ENCODE peak calls at places on chromosome 5, in five cellular contexts. L, W, F, B and K are unnamed samples.

GRCh38 chr5:74519161-74519571 is 121.4 kb downstream of the ENC1 start:
- DNase-seq in L (no peak), W (no peak), F (no peak), B (no peak), K (no peak)

GRCh38 chr5:23675456-23675855 is 168.0 kb downstream of the PRDM9 start:
- DNase-seq in L (no peak), W (no peak), F (no peak), B (no peak), K (no peak)

GRCh38 chr5:142432961-142433360 is 108.1 kb upstream of the SPRY4 start:
- DNase-seq in L (no peak), W (no peak), F (no peak), B (no peak), K (no peak)

GRCh38 chr5:145982572-145983314 is 46.4 kb downstream of the SH3RF2 start:
- DNase-seq in L (no peak), W (no peak), F (no peak), B (no peak), K (no peak)

GRCh38 chr5:57566914-57567313 is 84.3 kb upstream of the ACTBL2 start:
- DNase-seq in L (no peak), W (no peak), F (no peak), B (no peak), K (no peak)

GRCh38 chr5:62790348-62790747 is 211.7 kb downstream of the LRRC70 start:
- DNase-seq in L (no peak), W (peak; percentile 33), F (no peak), B (no peak), K (no peak)

GRCh38 chr5:16574789-16575785 is 41.7 kb downstream of the RETREG1 start:
- DNase-seq in L (no peak), W (no peak), F (no peak), B (peak; percentile 38), K (no peak)

GRCh38 chr5:74017112-74017511 is 391.1 kb downstream of the ARHGEF28 start:
- DNase-seq in L (peak; percentile 61), W (no peak), F (no peak), B (no peak), K (no peak)

GRCh38 chr5:72402381-72402890 is 82.3 kb downstream of the PTCD2 start:
- DNase-seq in L (no peak), W (no peak), F (no peak), B (no peak), K (no peak)

GRCh38 chr5:157143127-157143959 is 678 bp upstream of the MED7 start:
- DNase-seq in L (no peak), W (no peak), F (no peak), B (no peak), K (peak; percentile 28)

GRCh38 chr5:174614500-174615135 is 109.8 kb upstream of the MSX2 start:
- DNase-seq in L (no peak), W (no peak), F (no peak), B (no peak), K (no peak)

GRCh38 chr5:150576449-150576949 is 64.0 kb upstream of the SYNPO start:
- DNase-seq in L (no peak), W (no peak), F (no peak), B (no peak), K (no peak)

GRCh38 chr5:89270901-89271300 is 387.9 kb upstream of the MEF2C start:
- DNase-seq in L (no peak), W (no peak), F (no peak), B (no peak), K (no peak)

GRCh38 chr5:6780802-6781391 is 67.7 kb downstream of the TENT4A start:
- DNase-seq in L (peak; percentile 38), W (peak; percentile 16), F (no peak), B (no peak), K (peak; percentile 77)

GRCh38 chr5:97788369-97788768 is 605.3 kb upstream of the RIOK2 start:
- DNase-seq in L (no peak), W (no peak), F (no peak), B (no peak), K (no peak)

GRCh38 chr5:107337281-107337680 is 333.5 kb downstream of the EFNA5 start:
- DNase-seq in L (peak; percentile 45), W (no peak), F (no peak), B (no peak), K (no peak)

GRCh38 chr5:64285188-64286130 is 119.8 kb downstream of the RNF180 start:
- DNase-seq in L (no peak), W (no peak), F (no peak), B (no peak), K (no peak)

GRCh38 chr5:138466900-138467710 is 1.8 kb downstream of the EGR1 start:
- DNase-seq in L (no peak), W (no peak), F (no peak), B (peak; percentile 19), K (no peak)

GRCh38 chr5:32445831-32446614 is 1.5 kb upstream of the ZFR start:
- DNase-seq in L (no peak), W (no peak), F (no peak), B (no peak), K (no peak)

GRCh38 chr5:164722702-164723101 is 1217.3 kb downstream of the MAT2B start:
- DNase-seq in L (no peak), W (no peak), F (no peak), B (no peak), K (no peak)

GRCh38 chr5:150085950-150086715 is at the start of gene CSF1R:
- DNase-seq in L (no peak), W (no peak), F (no peak), B (no peak), K (no peak)

GRCh38 chr5:81530919-81531318 is 137.0 kb upstream of the ACOT12 start:
- DNase-seq in L (no peak), W (no peak), F (no peak), B (no peak), K (no peak)

GRCh38 chr5:81522571-81522970 is 128.6 kb upstream of the ACOT12 start:
- DNase-seq in L (no peak), W (no peak), F (no peak), B (no peak), K (no peak)

GRCh38 chr5:81520769-81521168 is 126.8 kb upstream of the ACOT12 start:
- DNase-seq in L (no peak), W (no peak), F (no peak), B (no peak), K (no peak)

GRCh38 chr5:81524015-81524414 is 130.1 kb upstream of the ACOT12 start:
- DNase-seq in L (no peak), W (no peak), F (no peak), B (no peak), K (no peak)

GRCh38 chr5:81525690-81526089 is 131.8 kb upstream of the ACOT12 start:
- DNase-seq in L (no peak), W (no peak), F (no peak), B (no peak), K (no peak)
- TF ChIP-seq SP1 in L (no peak), W (no peak), F (no peak), B (no peak), K (no peak)

GRCh38 chr5:95734156-95734555 is 3.0 kb downstream of the RHOBTB3 start:
- DNase-seq in L (no peak), W (no peak), F (no peak), B (no peak), K (no peak)

GRCh38 chr5:95733100-95733499 is 2.0 kb downstream of the RHOBTB3 start:
- DNase-seq in L (no peak), W (no peak), F (no peak), B (no peak), K (no peak)

GRCh38 chr5:95735436-95735835 is 4.3 kb downstream of the RHOBTB3 start:
- DNase-seq in L (no peak), W (no peak), F (no peak), B (no peak), K (no peak)

GRCh38 chr5:95731571-95732554 is 727 bp downstream of the RHOBTB3 start:
- DNase-seq in L (no peak), W (peak; percentile 20), F (no peak), B (no peak), K (no peak)

DNA sequence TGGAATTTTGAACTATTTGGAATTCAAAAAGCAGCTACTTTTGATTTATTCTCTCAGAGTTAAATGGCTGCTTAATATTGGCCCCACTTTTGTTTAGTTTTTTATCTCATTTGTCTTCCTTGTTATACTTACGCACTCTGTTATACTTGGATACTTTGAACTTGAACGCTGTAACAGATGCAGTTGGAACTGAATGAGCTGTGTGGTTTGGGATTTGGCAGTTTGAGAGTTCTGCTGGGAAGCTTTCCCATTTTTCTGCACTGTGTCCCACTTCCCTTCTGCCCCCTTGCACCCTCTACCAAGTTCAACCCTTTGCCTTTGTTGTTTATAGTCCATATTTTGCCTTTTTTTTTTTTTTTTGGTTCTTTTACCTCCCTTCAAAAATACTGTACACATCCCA is 3.8 kb downstream of the RHOBTB3 start:
- DNase-seq in L (no peak), W (no peak), F (no peak), B (no peak), K (no peak)
- H3K4me3 ChIP-seq in L (no peak overlapping the region), W (no peak overlapping the region), F (peak overlapping the region; percentile 34), B (no peak overlapping the region), K (peak overlapping the region; percentile 81)

DNA sequence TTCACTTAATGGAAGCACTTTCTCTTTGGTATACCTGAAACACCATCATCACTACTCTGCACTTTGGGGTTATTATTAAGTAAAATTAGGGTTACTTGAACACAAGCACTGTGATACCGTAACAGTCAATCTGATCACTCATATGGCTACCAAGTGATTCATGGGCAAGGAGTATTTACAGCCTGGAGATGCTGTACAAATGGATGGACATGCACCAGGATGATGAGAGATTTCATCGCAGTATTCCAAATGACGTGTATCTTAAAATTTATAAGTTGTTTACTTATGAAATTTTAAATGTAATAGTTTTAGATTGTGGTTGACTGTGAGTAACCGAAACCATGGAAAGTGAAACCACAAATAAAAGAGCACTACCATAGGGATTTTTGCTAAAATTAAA is 462.2 kb upstream of the PTGER4 start:
- DNase-seq in L (no peak), W (no peak), F (no peak), B (no peak), K (no peak)
- TF ChIP-seq SP1 in L (no peak), W (no peak), F (no peak), B (no peak), K (no peak)

GRCh38 chr5:38843665-38844064 is 2.1 kb upstream of the OSMR start:
- DNase-seq in L (no peak), W (no peak), F (no peak), B (no peak), K (no peak)
- H3K4me3 ChIP-seq in L (no peak overlapping the region), W (no peak overlapping the region), F (no peak overlapping the region), B (no peak overlapping the region), K (no peak overlapping the region)

GRCh38 chr5:147957906-147958305 is 51.6 kb upstream of the C5orf46 start:
- DNase-seq in L (no peak), W (no peak), F (no peak), B (no peak), K (no peak)
- TF ChIP-seq SP1 in L (no peak), W (no peak), F (no peak), B (no peak), K (no peak)

GRCh38 chr5:168006473-168007130 is 284.8 kb upstream of the WWC1 start:
- DNase-seq in L (no peak), W (no peak), F (no peak), B (no peak), K (no peak)

GRCh38 chr5:168011096-168011495 is 280.3 kb upstream of the WWC1 start:
- DNase-seq in L (no peak), W (no peak), F (no peak), B (no peak), K (no peak)

GRCh38 chr5:168005093-168005492 is 286.4 kb upstream of the WWC1 start:
- DNase-seq in L (no peak), W (no peak), F (no peak), B (no peak), K (no peak)

GRCh38 chr5:168008555-168008954 is 282.9 kb upstream of the WWC1 start:
- DNase-seq in L (no peak), W (no peak), F (no peak), B (no peak), K (no peak)

GRCh38 chr5:168007286-168007685 is 284.2 kb upstream of the WWC1 start:
- DNase-seq in L (no peak), W (no peak), F (no peak), B (no peak), K (no peak)
- H3K4me3 ChIP-seq in L (no peak overlapping the region), W (no peak overlapping the region), F (no peak overlapping the region), B (no peak overlapping the region), K (no peak overlapping the region)